ENCODE peak calls at places on chromosome 16, in eight cellular contexts. One of them, this sample, is unnamed.

GRCh38 chr16:5024632-5025031 is 9.1 kb downstream of the NAGPA start:
- DNase-seq in GM23338: peak
- DNase-seq in H1: no peak
- DNase-seq in endothelial cell of umbilical vein: peak
- DNase-seq in K562: no peak
- DNase-seq in HepG2: no peak
- DNase-seq in HCT116: peak
- DNase-seq in GM12878: no peak
- DNase-seq in this sample: no peak

GRCh38 chr16:14600164-14600563 is 29.9 kb downstream of the PARN start:
- DNase-seq in K562: peak
- DNase-seq in H1: no peak
- DNase-seq in GM12878: no peak
- DNase-seq in HCT116: peak
- DNase-seq in GM23338: peak
- DNase-seq in HepG2: peak
- DNase-seq in endothelial cell of umbilical vein: peak
- DNase-seq in this sample: no peak

GRCh38 chr16:67104061-67104460 is 5.7 kb upstream of the PHAF1 start:
- DNase-seq in endothelial cell of umbilical vein: peak
- DNase-seq in HCT116: no peak
- DNase-seq in HepG2: peak
- DNase-seq in GM12878: no peak
- DNase-seq in K562: peak
- DNase-seq in GM23338: peak
- DNase-seq in H1: peak
- DNase-seq in this sample: no peak

GRCh38 chr16:79071424-79071823 is 529.1 kb downstream of the MAF start:
- DNase-seq in endothelial cell of umbilical vein: no peak
- DNase-seq in HepG2: no peak
- DNase-seq in K562: no peak
- DNase-seq in HCT116: no peak
- DNase-seq in GM23338: no peak
- DNase-seq in H1: no peak
- DNase-seq in GM12878: no peak
- DNase-seq in this sample: no peak

GRCh38 chr16:51982715-51983680 is 563.9 kb downstream of the TOX3 start:
- DNase-seq in K562: peak
- DNase-seq in GM12878: no peak
- DNase-seq in HCT116: peak
- DNase-seq in HepG2: peak
- DNase-seq in H1: peak
- DNase-seq in endothelial cell of umbilical vein: peak
- DNase-seq in GM23338: peak
- DNase-seq in this sample: peak

GRCh38 chr16:75385507-75386152 is 47.7 kb downstream of the CFDP1 start:
- DNase-seq in GM23338: peak
- DNase-seq in HepG2: peak
- DNase-seq in H1: no peak
- DNase-seq in HCT116: peak
- DNase-seq in GM12878: peak
- DNase-seq in endothelial cell of umbilical vein: peak
- DNase-seq in K562: peak
- DNase-seq in this sample: peak

GRCh38 chr16:84245933-84246678 is 6.3 kb upstream of the KCNG4 start:
- DNase-seq in H1: no peak
- DNase-seq in HepG2: no peak
- DNase-seq in GM23338: no peak
- DNase-seq in endothelial cell of umbilical vein: no peak
- DNase-seq in GM12878: no peak
- DNase-seq in K562: no peak
- DNase-seq in HCT116: no peak
- DNase-seq in this sample: no peak

GRCh38 chr16:66524601-66525164 is 25.2 kb downstream of the TK2 start:
- DNase-seq in endothelial cell of umbilical vein: no peak
- DNase-seq in HCT116: no peak
- DNase-seq in GM23338: no peak
- DNase-seq in H1: no peak
- DNase-seq in K562: peak
- DNase-seq in GM12878: peak
- DNase-seq in HepG2: no peak
- DNase-seq in this sample: no peak

GRCh38 chr16:19582050-19582784 is 26.7 kb downstream of the VPS35L start:
- DNase-seq in H1: no peak
- DNase-seq in endothelial cell of umbilical vein: no peak
- DNase-seq in K562: no peak
- DNase-seq in GM23338: no peak
- DNase-seq in HepG2: no peak
- DNase-seq in HCT116: no peak
- DNase-seq in GM12878: no peak
- DNase-seq in this sample: no peak

GRCh38 chr16:21656795-21657768 is 4.7 kb upstream of the IGSF6 start:
- DNase-seq in GM23338: peak
- DNase-seq in HCT116: peak
- DNase-seq in GM12878: peak
- DNase-seq in K562: peak
- DNase-seq in HepG2: peak
- DNase-seq in H1: no peak
- DNase-seq in endothelial cell of umbilical vein: peak
- DNase-seq in this sample: peak

GRCh38 chr16:64615647-64616280 is 506.1 kb downstream of the CDH11 start:
- DNase-seq in HepG2: no peak
- DNase-seq in GM23338: peak
- DNase-seq in HCT116: no peak
- DNase-seq in endothelial cell of umbilical vein: no peak
- DNase-seq in GM12878: no peak
- DNase-seq in H1: peak
- DNase-seq in K562: no peak
- DNase-seq in this sample: no peak

DNA sequence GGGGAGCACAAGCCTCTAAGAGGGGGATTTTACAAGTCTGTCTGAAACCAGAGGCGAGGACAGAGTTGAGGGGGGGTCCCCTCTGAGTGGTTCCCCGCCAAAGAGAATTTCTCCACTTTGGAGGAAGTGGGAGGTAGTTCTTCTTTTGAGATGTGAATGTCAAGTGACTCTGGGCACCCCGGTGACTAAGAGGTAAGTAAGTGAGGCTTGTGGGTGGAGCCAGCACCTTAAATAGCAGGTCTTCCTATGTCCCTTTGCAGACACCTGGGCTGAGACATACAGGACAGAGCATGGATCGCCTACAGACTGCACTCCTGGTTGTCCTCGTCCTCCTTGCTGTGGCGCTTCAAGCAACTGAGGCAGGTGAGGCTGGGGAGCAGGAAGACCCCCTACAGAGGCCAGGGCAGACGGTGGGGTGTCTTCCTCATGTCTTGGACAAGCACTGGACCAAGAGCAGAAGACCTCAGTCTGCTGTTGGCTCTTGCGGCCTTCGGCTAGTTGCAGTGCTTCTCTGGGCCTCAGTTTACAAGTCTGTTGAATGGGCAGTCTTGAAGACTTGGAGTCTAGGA is at the start of gene CCL22:
- DNase-seq in GM12878: peak
- DNase-seq in H1: no peak
- DNase-seq in K562: no peak
- DNase-seq in endothelial cell of umbilical vein: no peak
- DNase-seq in HCT116: no peak
- DNase-seq in HepG2: no peak
- DNase-seq in GM23338: no peak
- DNase-seq in this sample: no peak
- H3K4me3 ChIP-seq in GM12878: peak
- H3K4me3 ChIP-seq in H1: no peak
- H3K4me3 ChIP-seq in K562: no peak
- H3K4me3 ChIP-seq in endothelial cell of umbilical vein: no peak
- H3K4me3 ChIP-seq in HCT116: no peak
- H3K4me3 ChIP-seq in HepG2: no peak
- H3K4me3 ChIP-seq in GM23338: no peak
- H3K4me3 ChIP-seq in this sample: no peak

DNA sequence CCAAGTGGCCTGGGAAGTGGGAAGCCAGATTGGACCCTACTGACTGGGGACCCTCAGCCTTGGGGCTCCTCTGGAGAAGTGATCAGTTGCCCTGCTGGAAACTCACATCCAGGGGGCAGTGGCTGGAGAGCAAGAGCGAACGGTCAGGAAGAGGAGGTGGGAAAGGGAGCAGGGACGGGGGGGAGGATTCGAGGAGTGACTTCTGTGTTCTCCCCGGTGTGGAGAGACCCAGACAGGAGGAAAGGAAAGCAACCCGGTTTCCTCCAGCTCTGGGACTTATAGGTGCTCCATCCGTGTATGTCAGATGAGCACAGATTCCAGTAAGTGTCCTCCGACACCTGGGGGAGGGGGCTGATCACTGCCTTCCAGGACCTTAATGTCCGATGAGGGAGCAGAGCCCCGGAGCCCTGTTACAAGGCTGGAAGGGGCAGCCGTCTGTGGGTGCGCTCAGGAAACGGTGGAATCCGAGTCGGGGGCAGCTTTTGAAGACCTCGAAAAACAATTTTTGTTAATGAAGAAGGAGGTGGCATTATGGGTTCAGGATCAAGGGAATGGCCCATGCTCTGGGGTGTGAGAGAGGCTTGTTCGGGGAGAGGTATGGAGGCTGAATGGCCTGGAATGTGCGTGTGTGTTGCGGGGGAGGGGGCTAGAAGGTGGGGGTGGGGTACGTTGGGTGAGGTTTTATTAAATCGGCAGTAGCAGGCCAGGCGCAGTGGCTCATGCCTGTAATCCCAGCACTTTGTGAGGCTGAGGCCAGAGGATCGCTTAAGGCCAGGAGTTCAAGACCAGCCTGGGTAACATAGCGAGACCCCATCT is 34.8 kb upstream of the NDRG4 start:
- DNase-seq in K562: no peak
- DNase-seq in HepG2: no peak
- DNase-seq in H1: no peak
- DNase-seq in GM23338: peak
- DNase-seq in GM12878: no peak
- DNase-seq in HCT116: no peak
- DNase-seq in endothelial cell of umbilical vein: peak
- DNase-seq in this sample: no peak
- TF ChIP-seq EZH2 in K562: no peak
- TF ChIP-seq EZH2 in HepG2: no peak
- TF ChIP-seq EZH2 in H1: peak
- TF ChIP-seq EZH2 in GM23338: no peak
- TF ChIP-seq EZH2 in GM12878: no peak
- TF ChIP-seq EZH2 in HCT116: no peak
- TF ChIP-seq EZH2 in endothelial cell of umbilical vein: peak
- TF ChIP-seq EZH2 in this sample: no peak

GRCh38 chr16:2154533-2155090 is 970 bp upstream of the TRAF7 start:
- DNase-seq in GM23338: peak
- DNase-seq in HCT116: no peak
- DNase-seq in GM12878: no peak
- DNase-seq in endothelial cell of umbilical vein: peak
- DNase-seq in HepG2: no peak
- DNase-seq in H1: no peak
- DNase-seq in K562: no peak
- DNase-seq in this sample: no peak

GRCh38 chr16:2156849-2157224 is 1.3 kb downstream of the TRAF7 start:
- DNase-seq in K562: no peak
- DNase-seq in H1: no peak
- DNase-seq in endothelial cell of umbilical vein: no peak
- DNase-seq in GM12878: no peak
- DNase-seq in HepG2: no peak
- DNase-seq in GM23338: peak
- DNase-seq in HCT116: no peak
- DNase-seq in this sample: no peak

GRCh38 chr16:2155091-2156024 is at the start of gene TRAF7:
- DNase-seq in HCT116: peak
- DNase-seq in endothelial cell of umbilical vein: peak
- DNase-seq in K562: peak
- DNase-seq in GM12878: peak
- DNase-seq in H1: peak
- DNase-seq in HepG2: peak
- DNase-seq in GM23338: peak
- DNase-seq in this sample: peak

GRCh38 chr16:2157480-2158261 is 2.1 kb downstream of the TRAF7 start:
- DNase-seq in endothelial cell of umbilical vein: no peak
- DNase-seq in K562: no peak
- DNase-seq in HCT116: no peak
- DNase-seq in GM23338: no peak
- DNase-seq in GM12878: no peak
- DNase-seq in HepG2: peak
- DNase-seq in H1: no peak
- DNase-seq in this sample: no peak

GRCh38 chr16:2156025-2156848 is 655 bp downstream of the TRAF7 start:
- DNase-seq in endothelial cell of umbilical vein: peak
- DNase-seq in K562: peak
- DNase-seq in HepG2: peak
- DNase-seq in GM23338: peak
- DNase-seq in HCT116: no peak
- DNase-seq in H1: no peak
- DNase-seq in GM12878: no peak
- DNase-seq in this sample: no peak
- TF ChIP-seq POLR2AphosphoS5 in endothelial cell of umbilical vein: peak
- TF ChIP-seq POLR2AphosphoS5 in K562: no peak
- TF ChIP-seq POLR2AphosphoS5 in HepG2: peak
- TF ChIP-seq POLR2AphosphoS5 in GM23338: no peak
- TF ChIP-seq POLR2AphosphoS5 in HCT116: no peak
- TF ChIP-seq POLR2AphosphoS5 in H1: no peak
- TF ChIP-seq POLR2AphosphoS5 in GM12878: no peak
- TF ChIP-seq POLR2AphosphoS5 in this sample: no peak

GRCh38 chr16:82016964-82017363 is 5.7 kb upstream of the SDR42E1 start:
- DNase-seq in HepG2: no peak
- DNase-seq in GM12878: no peak
- DNase-seq in HCT116: no peak
- DNase-seq in K562: no peak
- DNase-seq in GM23338: no peak
- DNase-seq in endothelial cell of umbilical vein: no peak
- DNase-seq in H1: no peak
- DNase-seq in this sample: no peak

GRCh38 chr16:82010649-82011048 is 621 bp downstream of the SDR42E1 start:
- DNase-seq in HCT116: no peak
- DNase-seq in endothelial cell of umbilical vein: no peak
- DNase-seq in H1: no peak
- DNase-seq in GM23338: no peak
- DNase-seq in K562: no peak
- DNase-seq in GM12878: no peak
- DNase-seq in HepG2: no peak
- DNase-seq in this sample: no peak

GRCh38 chr16:82020051-82020450 is 8.8 kb upstream of the SDR42E1 start:
- DNase-seq in H1: no peak
- DNase-seq in K562: no peak
- DNase-seq in HepG2: no peak
- DNase-seq in endothelial cell of umbilical vein: no peak
- DNase-seq in GM12878: no peak
- DNase-seq in GM23338: no peak
- DNase-seq in HCT116: no peak
- DNase-seq in this sample: no peak

GRCh38 chr16:82011199-82011641 is at the start of gene SDR42E1:
- DNase-seq in endothelial cell of umbilical vein: no peak
- DNase-seq in H1: no peak
- DNase-seq in HCT116: peak
- DNase-seq in GM12878: peak
- DNase-seq in GM23338: peak
- DNase-seq in HepG2: no peak
- DNase-seq in K562: peak
- DNase-seq in this sample: no peak

DNA sequence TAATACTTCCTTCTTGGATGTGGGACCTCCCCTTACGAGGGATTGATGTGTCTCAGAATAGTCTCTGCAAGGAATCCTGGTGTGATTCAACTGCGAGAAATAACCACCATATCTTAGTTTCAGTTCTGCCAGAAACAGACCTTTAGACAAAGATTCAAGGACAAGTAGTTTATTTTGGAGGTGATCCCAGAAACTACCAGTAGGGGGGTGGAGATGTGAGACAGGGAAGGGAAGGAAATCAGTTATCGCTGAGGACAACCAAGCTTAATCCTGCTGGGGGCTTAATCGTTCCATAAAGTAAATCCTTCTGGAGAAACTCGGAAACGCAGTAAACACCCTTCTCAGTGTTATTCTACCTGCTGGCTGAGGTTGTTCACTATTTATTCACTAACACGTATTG is 5.0 kb upstream of the SDR42E1 start:
- DNase-seq in GM23338: peak
- DNase-seq in H1: no peak
- DNase-seq in GM12878: no peak
- DNase-seq in HepG2: no peak
- DNase-seq in endothelial cell of umbilical vein: peak
- DNase-seq in HCT116: peak
- DNase-seq in K562: peak
- DNase-seq in this sample: no peak
- H3K4me3 ChIP-seq in GM23338: no peak
- H3K4me3 ChIP-seq in H1: no peak
- H3K4me3 ChIP-seq in GM12878: no peak
- H3K4me3 ChIP-seq in HepG2: no peak
- H3K4me3 ChIP-seq in endothelial cell of umbilical vein: no peak
- H3K4me3 ChIP-seq in HCT116: peak
- H3K4me3 ChIP-seq in K562: no peak
- H3K4me3 ChIP-seq in this sample: no peak

This sample was measured in SK-N-MC.